ENCODE peak calls at places on chromosome 14, in eight cellular contexts. Z is suprapubic skin, I is breast epithelium, B is stomach, J is K562, U is HepG2, T is prostate gland, D is spleen. Y is an unnamed sample.

GRCh38 chr14:67457782-67458181 is 30.7 kb downstream of the TMEM229B start:
- DNase-seq in Z (no peak), I (peak), B (peak), J (no peak), U (no peak), T (peak), D (no peak), Y (no peak)

GRCh38 chr14:65850429-65851145 is 438.1 kb downstream of the FUT8 start:
- DNase-seq in Z (no peak), I (no peak), B (no peak), J (no peak), U (no peak), T (no peak), D (no peak), Y (peak)

GRCh38 chr14:77086017-77086727 is 11.9 kb upstream of the CIPC start:
- DNase-seq in Z (no peak), I (no peak), B (no peak), J (no peak), U (peak), T (peak), D (no peak), Y (no peak)

GRCh38 chr14:23573384-23573783 is 5.2 kb downstream of the JPH4 start:
- DNase-seq in Z (peak), I (peak), B (peak), J (no peak), U (no peak), T (no peak), D (peak), Y (no peak)

GRCh38 chr14:58705066-58705465 is 67.3 kb downstream of the DACT1 start:
- DNase-seq in Z (no peak), I (no peak), B (no peak), J (no peak), U (no peak), T (no peak), D (no peak), Y (no peak)

GRCh38 chr14:39739796-39740195 is 307.6 kb upstream of the FBXO33 start:
- DNase-seq in Z (no peak), I (no peak), B (no peak), J (no peak), U (no peak), T (no peak), D (no peak), Y (no peak)

GRCh38 chr14:91396959-91397815 is 20.4 kb downstream of the CCDC88C start:
- DNase-seq in Z (no peak), I (no peak), B (peak), J (no peak), U (no peak), T (no peak), D (peak), Y (peak)

GRCh38 chr14:101313268-101313667 is 248.0 kb upstream of the DIO3 start:
- DNase-seq in Z (no peak), I (no peak), B (no peak), J (no peak), U (peak), T (no peak), D (no peak), Y (no peak)

GRCh38 chr14:52267501-52268190 is at the start of gene PTGDR:
- DNase-seq in Z (no peak), I (no peak), B (peak), J (no peak), U (no peak), T (no peak), D (peak), Y (peak)

DNA sequence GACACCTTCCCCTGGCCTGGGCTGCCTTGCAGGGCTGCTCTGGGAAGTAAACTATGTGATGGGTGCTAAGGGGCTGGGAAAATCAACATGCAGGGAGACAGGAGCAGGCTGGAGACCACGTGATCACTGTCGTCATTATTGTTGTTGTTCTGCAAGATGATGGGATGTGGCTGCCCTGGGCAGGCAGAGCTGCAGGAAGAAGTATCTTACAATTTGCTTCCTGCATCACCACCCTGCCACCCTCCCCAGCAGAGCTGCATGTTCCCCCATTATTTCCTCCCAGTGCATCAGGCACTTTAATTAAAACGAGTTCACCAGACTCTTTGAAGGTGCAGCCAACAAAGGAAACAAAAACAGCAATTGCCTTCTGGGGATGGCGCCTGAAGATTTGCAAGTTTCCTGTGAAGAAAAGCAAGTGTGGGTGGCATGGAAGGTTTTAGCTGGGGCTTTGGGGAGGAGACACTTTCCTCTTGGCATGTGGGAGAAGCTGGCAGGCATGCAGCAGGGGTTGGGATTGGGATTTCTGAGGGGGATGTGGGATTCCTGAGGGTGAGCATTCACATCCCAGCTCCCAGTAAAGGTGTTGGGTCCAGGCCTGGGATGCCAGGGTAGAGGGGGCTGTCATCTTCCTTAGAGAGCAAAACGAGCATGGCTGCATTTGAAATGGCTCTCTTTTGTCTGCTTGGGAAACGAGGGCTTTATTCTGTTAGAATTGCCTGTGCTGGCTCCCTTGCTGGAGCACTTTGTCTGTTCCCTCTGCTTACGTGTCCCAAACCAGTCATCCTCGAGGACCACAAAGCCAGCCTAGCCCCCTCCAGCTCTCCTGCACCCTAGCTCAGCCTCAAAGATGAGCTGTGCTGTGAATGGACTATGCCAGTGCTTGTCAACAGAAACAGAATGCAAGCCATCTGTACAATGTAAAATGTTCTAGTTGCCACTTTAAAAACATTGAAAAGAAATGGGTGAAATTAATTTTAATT is 11.5 kb upstream of the C14orf132 start:
- DNase-seq in Z (no peak), I (no peak), B (no peak), J (no peak), U (no peak), T (no peak), D (no peak), Y (no peak)
- TF ChIP-seq CTCF in Z (no peak), I (no peak), B (no peak), J (no peak), U (no peak), T (no peak), D (no peak), Y (no peak)

GRCh38 chr14:32407170-32407569 is 78.1 kb downstream of the AKAP6 start:
- DNase-seq in Z (no peak), I (no peak), B (no peak), J (no peak), U (no peak), T (no peak), D (no peak), Y (no peak)
- TF ChIP-seq POLR2AphosphoS5 in Z (no peak), I (no peak), B (no peak), J (no peak), U (no peak), T (no peak), D (no peak), Y (no peak)

GRCh38 chr14:103530390-103530789 is 1.4 kb downstream of the TRMT61A start:
- DNase-seq in Z (no peak), I (no peak), B (no peak), J (peak), U (no peak), T (no peak), D (peak), Y (no peak)

GRCh38 chr14:103527408-103528157 is 1.4 kb upstream of the TRMT61A start:
- DNase-seq in Z (peak), I (no peak), B (no peak), J (no peak), U (no peak), T (no peak), D (no peak), Y (peak)

GRCh38 chr14:103528158-103528511 is 861 bp upstream of the TRMT61A start:
- DNase-seq in Z (no peak), I (no peak), B (peak), J (no peak), U (no peak), T (no peak), D (no peak), Y (peak)

GRCh38 chr14:103529383-103530365 is 678 bp downstream of the TRMT61A start:
- DNase-seq in Z (peak), I (no peak), B (no peak), J (no peak), U (no peak), T (no peak), D (peak), Y (peak)

DNA sequence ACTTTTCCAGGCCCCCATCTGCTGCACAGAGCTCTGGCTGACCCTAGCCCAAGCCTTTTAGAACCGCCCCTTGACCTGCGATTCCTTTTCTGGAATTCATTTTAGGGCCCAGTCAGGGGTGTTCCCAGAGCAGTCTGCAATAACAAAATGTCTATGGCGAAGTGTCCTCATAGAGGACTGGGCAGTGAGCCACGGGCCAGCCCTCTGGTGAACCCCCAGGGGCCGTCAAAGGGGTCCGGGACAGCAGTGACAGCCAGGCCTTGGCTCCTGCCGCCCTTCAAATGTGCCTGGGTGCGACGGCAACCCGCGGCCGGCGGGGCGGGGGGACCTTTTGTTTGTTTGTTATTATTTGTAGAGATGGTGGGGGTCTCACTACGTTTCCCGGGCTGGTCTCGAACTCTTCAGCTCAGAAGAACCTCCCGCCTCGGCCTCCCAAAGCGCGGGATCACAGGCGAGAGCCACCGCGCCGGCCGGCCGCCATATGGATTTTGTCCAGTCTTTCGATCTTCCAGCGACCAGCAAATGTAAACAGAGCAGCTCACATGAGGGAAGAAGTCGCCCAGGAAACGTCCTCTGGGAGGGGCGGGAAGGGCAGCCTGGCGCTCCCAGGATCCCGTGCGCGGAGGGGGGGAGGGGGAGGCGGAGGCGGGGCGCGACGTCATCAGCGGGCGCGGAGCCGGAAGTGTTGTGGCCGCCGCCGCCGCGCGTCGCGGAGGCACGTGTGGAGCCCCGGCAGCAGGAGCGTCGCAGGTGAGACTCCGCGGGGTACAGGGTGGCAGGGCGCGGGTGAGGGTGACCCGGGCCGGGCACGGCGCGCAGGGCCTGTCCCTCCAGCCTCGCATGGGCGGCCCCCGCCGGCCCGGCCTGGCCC is at the start of gene TRMT61A:
- DNase-seq in Z (peak), I (peak), B (peak), J (peak), U (peak), T (peak), D (peak), Y (peak)
- TF ChIP-seq POLR2A in Z (no peak), I (no peak), B (no peak), J (peak), U (peak), T (peak), D (no peak), Y (peak)

DNA sequence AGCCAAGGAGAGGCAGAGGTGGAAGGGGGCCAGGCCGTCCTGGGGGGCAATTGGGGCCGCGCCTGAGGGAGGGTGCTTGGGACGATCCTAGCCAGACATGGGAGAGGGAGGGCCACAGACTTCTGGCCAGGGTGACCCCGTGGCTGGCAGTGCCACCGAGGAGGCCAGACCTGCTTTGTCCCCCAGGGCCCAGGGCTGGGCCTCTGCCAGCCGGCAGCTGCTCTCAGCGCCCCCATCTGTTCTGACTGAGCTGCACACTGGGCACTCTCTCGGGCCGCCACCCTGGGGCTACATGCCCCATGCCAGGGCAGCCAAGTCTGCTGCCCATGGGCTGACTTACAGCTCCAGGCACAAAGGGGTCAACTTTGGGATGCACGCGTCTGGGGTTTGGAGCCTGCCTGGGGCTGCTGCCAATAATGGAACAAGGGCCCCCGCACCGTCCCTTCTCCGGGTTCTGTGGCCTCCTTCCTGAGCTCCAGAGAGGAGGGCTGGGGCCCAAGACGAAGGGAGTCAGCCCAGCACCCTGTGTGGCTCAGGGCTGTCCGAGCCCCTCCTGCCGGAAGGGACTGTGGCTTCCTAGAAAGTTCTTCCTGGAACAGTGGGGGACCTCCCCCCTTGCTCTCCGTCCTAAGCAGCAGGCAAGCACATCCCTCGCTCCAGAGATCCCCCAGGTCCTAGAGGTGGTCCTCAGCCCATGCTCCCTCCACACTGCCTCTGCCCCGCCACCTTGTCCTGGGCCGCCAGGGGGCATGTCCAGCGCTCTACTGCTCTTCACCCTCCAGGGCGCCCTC is 1.1 kb downstream of the ADSS1 start:
- DNase-seq in Z (no peak), I (no peak), B (peak), J (peak), U (peak), T (no peak), D (no peak), Y (peak)
- TF ChIP-seq CTCF in Z (peak), I (no peak), B (no peak), J (peak), U (peak), T (no peak), D (no peak), Y (no peak)

DNA sequence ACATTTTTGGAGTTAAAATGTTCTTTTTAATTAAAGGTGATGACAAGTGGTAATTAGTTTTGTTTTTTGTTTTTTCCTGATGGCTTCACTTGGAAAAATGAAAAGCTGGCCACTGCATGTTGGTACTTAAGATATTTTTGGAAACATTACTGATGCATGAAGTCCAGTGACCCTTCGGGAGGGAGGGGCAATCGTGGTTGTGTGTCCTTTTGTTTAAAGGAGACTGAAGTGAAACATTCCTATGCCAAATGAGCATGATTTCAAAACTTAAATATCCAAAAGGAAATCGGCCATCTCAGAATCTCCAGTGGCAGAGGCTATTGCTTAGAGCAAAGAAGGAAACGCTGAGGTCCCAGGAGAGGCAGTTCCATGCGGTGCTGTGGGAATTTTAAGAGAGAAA is 20.1 kb downstream of the LTBP2 start:
- DNase-seq in Z (no peak), I (no peak), B (no peak), J (no peak), U (no peak), T (no peak), D (no peak), Y (no peak)
- TF ChIP-seq POLR2AphosphoS5 in Z (no peak), I (no peak), B (no peak), J (no peak), U (no peak), T (no peak), D (no peak), Y (no peak)

GRCh38 chr14:99415496-99416281 is 65.0 kb downstream of the SETD3 start:
- DNase-seq in Z (no peak), I (no peak), B (peak), J (peak), U (peak), T (peak), D (no peak), Y (peak)

GRCh38 chr14:99416909-99417308 is 63.8 kb downstream of the SETD3 start:
- DNase-seq in Z (no peak), I (no peak), B (no peak), J (no peak), U (no peak), T (no peak), D (no peak), Y (no peak)

GRCh38 chr14:99412122-99413061 is 68.3 kb downstream of the SETD3 start:
- DNase-seq in Z (no peak), I (no peak), B (no peak), J (no peak), U (no peak), T (no peak), D (no peak), Y (no peak)

GRCh38 chr14:99413172-99413571 is 67.5 kb downstream of the SETD3 start:
- DNase-seq in Z (no peak), I (no peak), B (no peak), J (no peak), U (no peak), T (no peak), D (no peak), Y (no peak)

GRCh38 chr14:99413972-99414371 is 66.7 kb downstream of the SETD3 start:
- DNase-seq in Z (no peak), I (no peak), B (no peak), J (no peak), U (no peak), T (no peak), D (no peak), Y (no peak)
- TF ChIP-seq POLR2A in Z (no peak), I (no peak), B (no peak), J (no peak), U (no peak), T (no peak), D (no peak), Y (no peak)

DNA sequence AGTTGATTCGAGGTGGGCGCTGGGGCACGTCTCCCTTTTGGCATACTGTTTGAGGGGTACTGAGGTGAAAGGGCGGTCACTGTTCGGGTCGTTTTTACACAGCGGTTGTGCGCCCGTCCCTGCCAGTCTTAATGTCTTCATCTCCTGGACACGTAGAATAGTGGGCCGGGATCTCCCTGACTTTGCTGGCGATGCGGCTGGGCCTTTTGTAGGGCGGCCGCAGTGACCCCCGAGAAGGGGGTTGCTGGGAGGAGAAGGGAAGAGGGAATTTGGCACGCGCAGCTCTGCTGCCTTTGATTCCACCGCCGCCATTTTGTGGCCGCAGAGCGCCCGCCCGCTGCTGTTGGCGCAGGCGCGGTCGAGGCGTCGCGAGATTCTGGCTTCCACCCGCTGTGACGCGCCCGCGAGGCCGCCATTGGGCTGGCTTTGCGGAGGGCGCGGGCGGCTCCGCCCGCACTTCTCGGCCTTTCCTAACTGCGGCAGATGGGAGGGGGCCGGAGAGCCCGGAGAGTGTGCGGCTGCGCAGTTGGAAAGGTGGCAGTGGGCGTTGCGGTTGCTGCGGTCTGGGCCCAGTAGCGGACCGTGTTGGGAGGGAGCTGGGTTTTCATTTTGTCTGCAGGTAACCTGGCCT is 542 bp downstream of the SRSF5 start:
- DNase-seq in Z (peak), I (peak), B (peak), J (peak), U (peak), T (peak), D (peak), Y (peak)
- TF ChIP-seq CTCF in Z (no peak), I (no peak), B (no peak), J (no peak), U (no peak), T (no peak), D (no peak), Y (no peak)

Y was measured in transverse colon.